ENCODE peak calls at places on chromosomes 2 and 18, in eight cellular contexts. One of them, this sample, is unnamed.

GRCh38 chr2:164992818-164993217 is 37.5 kb upstream of the SLC38A11 start:
- DNase-seq in thyroid gland: peak; percentile 45
- DNase-seq in prostate gland: peak; percentile 78
- DNase-seq in uterus: peak; percentile 57
- DNase-seq in stomach: peak; percentile 61
- DNase-seq in A549: no peak
- DNase-seq in adrenal gland: peak; percentile 46
- DNase-seq in IMR-90: peak; percentile 89
- DNase-seq in this sample: no peak

GRCh38 chr2:229955663-229956062 is 33.4 kb downstream of the FBXO36 start:
- DNase-seq in prostate gland: no peak
- DNase-seq in adrenal gland: no peak
- DNase-seq in A549: no peak
- DNase-seq in IMR-90: no peak
- DNase-seq in stomach: no peak
- DNase-seq in uterus: no peak
- DNase-seq in thyroid gland: no peak
- DNase-seq in this sample: no peak

GRCh38 chr2:201957091-201957490 is 76.6 kb upstream of the FZD7 start:
- DNase-seq in A549: no peak
- DNase-seq in prostate gland: no peak
- DNase-seq in thyroid gland: no peak
- DNase-seq in IMR-90: no peak
- DNase-seq in uterus: no peak
- DNase-seq in adrenal gland: no peak
- DNase-seq in stomach: no peak
- DNase-seq in this sample: no peak

GRCh38 chr18:9779630-9780029 is 71.5 kb downstream of the RAB31 start:
- DNase-seq in adrenal gland: peak; percentile 79
- DNase-seq in IMR-90: no peak
- DNase-seq in stomach: peak; percentile 27
- DNase-seq in prostate gland: no peak
- DNase-seq in thyroid gland: no peak
- DNase-seq in A549: no peak
- DNase-seq in uterus: no peak
- DNase-seq in this sample: peak; percentile 53

GRCh38 chr2:82124629-82125028 is 1820.1 kb upstream of the LRRTM1 start:
- DNase-seq in stomach: no peak
- DNase-seq in prostate gland: no peak
- DNase-seq in thyroid gland: no peak
- DNase-seq in A549: no peak
- DNase-seq in uterus: no peak
- DNase-seq in IMR-90: no peak
- DNase-seq in adrenal gland: no peak
- DNase-seq in this sample: no peak

GRCh38 chr18:49016648-49017539 is 66.1 kb upstream of the SMAD7 start:
- DNase-seq in stomach: peak; percentile 43
- DNase-seq in A549: peak; percentile 41
- DNase-seq in prostate gland: no peak
- DNase-seq in adrenal gland: peak; percentile 79
- DNase-seq in uterus: peak; percentile 55
- DNase-seq in thyroid gland: peak; percentile 55
- DNase-seq in IMR-90: peak; percentile 83
- DNase-seq in this sample: peak; percentile 14

GRCh38 chr2:176121377-176122111 is 975 bp upstream of the HOXD9 start:
- DNase-seq in IMR-90: no peak
- DNase-seq in uterus: peak; percentile 37
- DNase-seq in thyroid gland: no peak
- DNase-seq in prostate gland: no peak
- DNase-seq in stomach: no peak
- DNase-seq in A549: no peak
- DNase-seq in adrenal gland: no peak
- DNase-seq in this sample: peak; percentile 74

GRCh38 chr2:213818436-213818835 is 534.2 kb downstream of the SPAG16 start:
- DNase-seq in adrenal gland: no peak
- DNase-seq in uterus: no peak
- DNase-seq in IMR-90: peak; percentile 76
- DNase-seq in prostate gland: no peak
- DNase-seq in A549: no peak
- DNase-seq in stomach: no peak
- DNase-seq in thyroid gland: no peak
- DNase-seq in this sample: no peak

GRCh38 chr2:46648141-46648742 is 168.9 kb downstream of the TMEM247 start:
- DNase-seq in A549: peak; percentile 38
- DNase-seq in stomach: peak; percentile 37
- DNase-seq in adrenal gland: no peak
- DNase-seq in prostate gland: peak; percentile 59
- DNase-seq in uterus: no peak
- DNase-seq in IMR-90: peak; percentile 53
- DNase-seq in thyroid gland: no peak
- DNase-seq in this sample: no peak

GRCh38 chr2:208148803-208149202 is 2.8 kb upstream of the CRYGB start:
- DNase-seq in A549: no peak
- DNase-seq in adrenal gland: no peak
- DNase-seq in IMR-90: no peak
- DNase-seq in prostate gland: no peak
- DNase-seq in thyroid gland: no peak
- DNase-seq in stomach: no peak
- DNase-seq in uterus: no peak
- DNase-seq in this sample: no peak

GRCh38 chr2:131064589-131065232 is 28.5 kb downstream of the FAM168B start:
- DNase-seq in prostate gland: no peak
- DNase-seq in A549: no peak
- DNase-seq in IMR-90: no peak
- DNase-seq in stomach: no peak
- DNase-seq in thyroid gland: no peak
- DNase-seq in adrenal gland: no peak
- DNase-seq in uterus: no peak
- DNase-seq in this sample: no peak

GRCh38 chr18:68623342-68623741 is 91.6 kb downstream of the TMX3 start:
- DNase-seq in prostate gland: peak; percentile 22
- DNase-seq in A549: peak; percentile 15
- DNase-seq in uterus: no peak
- DNase-seq in IMR-90: peak; percentile 84
- DNase-seq in adrenal gland: peak; percentile 22
- DNase-seq in stomach: peak; percentile 33
- DNase-seq in thyroid gland: no peak
- DNase-seq in this sample: no peak

GRCh38 chr18:47334966-47335365 is 83.5 kb upstream of the SKOR2 start:
- DNase-seq in stomach: no peak
- DNase-seq in thyroid gland: no peak
- DNase-seq in A549: no peak
- DNase-seq in prostate gland: no peak
- DNase-seq in IMR-90: no peak
- DNase-seq in adrenal gland: no peak
- DNase-seq in uterus: no peak
- DNase-seq in this sample: no peak

GRCh38 chr18:2988041-2988794 is 24.7 kb downstream of the LPIN2 start:
- DNase-seq in prostate gland: no peak
- DNase-seq in thyroid gland: no peak
- DNase-seq in A549: no peak
- DNase-seq in IMR-90: peak; percentile 82
- DNase-seq in stomach: no peak
- DNase-seq in uterus: no peak
- DNase-seq in adrenal gland: no peak
- DNase-seq in this sample: no peak

GRCh38 chr18:74196220-74197119 is 48.1 kb downstream of the TIMM21 start:
- DNase-seq in IMR-90: peak; percentile 66
- DNase-seq in thyroid gland: peak; percentile 26
- DNase-seq in stomach: peak; percentile 54
- DNase-seq in uterus: peak; percentile 49
- DNase-seq in A549: peak; percentile 77
- DNase-seq in prostate gland: peak; percentile 58
- DNase-seq in adrenal gland: peak; percentile 29
- DNase-seq in this sample: no peak

GRCh38 chr2:129892773-129893172 is 86.7 kb upstream of the RAB6C start:
- DNase-seq in prostate gland: no peak
- DNase-seq in uterus: no peak
- DNase-seq in thyroid gland: no peak
- DNase-seq in stomach: no peak
- DNase-seq in A549: no peak
- DNase-seq in adrenal gland: no peak
- DNase-seq in IMR-90: no peak
- DNase-seq in this sample: no peak

GRCh38 chr18:34990571-34990970 is 50.6 kb upstream of the MAPRE2 start:
- DNase-seq in A549: no peak
- DNase-seq in thyroid gland: no peak
- DNase-seq in IMR-90: peak; percentile 11
- DNase-seq in stomach: no peak
- DNase-seq in adrenal gland: peak; percentile 75
- DNase-seq in uterus: no peak
- DNase-seq in prostate gland: no peak
- DNase-seq in this sample: no peak

GRCh38 chr2:135030826-135031225 is 16.4 kb downstream of the MAP3K19 start:
- DNase-seq in stomach: no peak
- DNase-seq in adrenal gland: no peak
- DNase-seq in thyroid gland: no peak
- DNase-seq in uterus: no peak
- DNase-seq in prostate gland: no peak
- DNase-seq in IMR-90: peak; percentile 65
- DNase-seq in A549: no peak
- DNase-seq in this sample: no peak

GRCh38 chr2:207448006-207448405 is 81.8 kb upstream of the CREB1 start:
- DNase-seq in prostate gland: no peak
- DNase-seq in adrenal gland: no peak
- DNase-seq in IMR-90: no peak
- DNase-seq in stomach: no peak
- DNase-seq in A549: no peak
- DNase-seq in thyroid gland: no peak
- DNase-seq in uterus: no peak
- DNase-seq in this sample: no peak

DNA sequence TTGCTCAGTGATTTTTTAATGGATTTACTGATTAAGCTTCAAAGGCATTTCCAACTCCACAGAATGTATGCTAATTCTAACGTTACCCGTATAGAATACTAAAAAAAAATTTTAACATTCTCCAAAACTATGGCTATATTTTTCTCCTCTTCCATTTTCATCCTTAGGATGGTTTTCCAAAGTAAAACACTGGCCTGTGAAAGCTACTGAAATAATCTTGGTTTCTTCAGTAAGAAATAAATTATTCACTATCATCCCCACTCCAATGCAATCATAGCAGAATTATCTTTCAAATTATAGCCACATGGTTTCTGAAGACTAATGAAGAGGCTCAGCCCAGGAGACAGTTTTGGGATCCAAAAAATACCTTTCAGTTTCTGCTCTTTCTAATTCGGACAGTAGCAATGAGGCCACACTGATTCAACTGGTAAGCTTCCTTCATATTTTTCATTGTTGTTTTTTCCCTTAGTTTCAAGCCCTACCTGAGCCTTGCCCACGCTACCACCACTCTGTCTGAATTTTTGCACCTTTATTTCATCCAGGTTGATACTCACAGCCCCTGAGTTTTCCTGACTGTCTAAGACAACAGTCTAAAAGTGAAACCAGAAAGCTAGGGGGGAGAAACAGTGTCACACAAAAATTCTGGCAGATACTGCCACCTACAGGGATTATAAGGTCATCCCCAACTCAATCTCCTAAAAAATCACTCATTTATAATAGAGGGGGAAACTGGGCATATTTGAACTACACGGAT is 887.9 kb downstream of the NRXN1 start:
- DNase-seq in stomach: no peak
- DNase-seq in prostate gland: peak; percentile 31
- DNase-seq in thyroid gland: no peak
- DNase-seq in uterus: no peak
- DNase-seq in adrenal gland: no peak
- DNase-seq in IMR-90: no peak
- DNase-seq in A549: peak; percentile 15
- DNase-seq in this sample: no peak
- TF ChIP-seq CTCF in stomach: no peak
- TF ChIP-seq CTCF in prostate gland: no peak
- TF ChIP-seq CTCF in thyroid gland: peak; percentile 77
- TF ChIP-seq CTCF in uterus: peak; percentile 26
- TF ChIP-seq CTCF in adrenal gland: peak; percentile 66
- TF ChIP-seq CTCF in IMR-90: peak; percentile 51
- TF ChIP-seq CTCF in A549: peak; percentile 81
- TF ChIP-seq CTCF in this sample: no peak

DNA sequence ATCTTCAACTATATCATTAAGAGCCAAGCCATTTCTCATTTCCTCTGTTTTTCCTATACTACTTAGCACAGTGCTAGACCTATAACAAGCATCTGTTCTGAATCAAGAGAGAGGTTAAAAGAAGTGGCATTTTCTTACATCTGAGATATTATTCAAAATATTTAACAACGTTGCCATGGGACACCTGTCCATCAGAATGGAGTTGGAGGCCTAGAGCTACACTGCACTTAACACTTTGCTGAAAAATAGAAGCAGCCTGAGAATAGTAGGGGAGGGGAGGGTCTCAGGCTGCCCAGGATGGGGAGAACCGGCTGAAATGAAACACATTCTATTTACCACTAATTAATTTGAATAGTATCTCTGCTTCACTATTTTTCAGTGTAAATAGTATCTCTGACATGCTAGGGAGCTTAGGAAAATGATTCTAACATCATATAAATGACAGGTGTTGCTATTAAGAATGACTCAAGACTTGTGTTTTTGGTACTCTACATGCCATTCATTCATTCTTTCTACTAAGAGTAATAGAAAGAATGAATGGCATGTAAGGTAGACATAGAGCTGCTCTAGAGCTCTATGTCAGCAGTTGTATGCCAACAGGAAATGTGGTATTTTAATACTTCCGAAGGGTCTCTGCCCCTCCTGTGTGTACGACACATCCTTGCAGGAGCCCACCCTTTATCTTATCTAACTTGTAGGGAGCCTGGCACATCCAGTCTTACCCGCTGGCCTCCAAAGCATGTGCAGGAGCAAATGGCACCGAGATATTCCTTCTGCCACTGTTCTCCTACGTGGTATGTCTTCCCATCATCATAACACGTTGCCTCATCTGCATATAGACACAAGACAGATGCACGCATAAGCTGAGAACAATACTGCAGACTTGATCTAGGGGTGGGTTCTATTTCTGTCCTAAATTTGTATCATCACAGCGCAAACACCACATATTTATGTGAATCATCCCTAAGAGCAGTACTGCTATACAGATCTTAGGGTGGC is 52.6 kb downstream of the ATIC start:
- DNase-seq in stomach: no peak
- DNase-seq in IMR-90: peak; percentile 17
- DNase-seq in thyroid gland: no peak
- DNase-seq in uterus: no peak
- DNase-seq in A549: no peak
- DNase-seq in adrenal gland: no peak
- DNase-seq in prostate gland: no peak
- DNase-seq in this sample: no peak
- TF ChIP-seq POLR2A in stomach: no peak
- TF ChIP-seq POLR2A in IMR-90: no peak
- TF ChIP-seq POLR2A in thyroid gland: no peak
- TF ChIP-seq POLR2A in uterus: no peak
- TF ChIP-seq POLR2A in A549: no peak
- TF ChIP-seq POLR2A in adrenal gland: no peak
- TF ChIP-seq POLR2A in prostate gland: no peak
- TF ChIP-seq POLR2A in this sample: no peak

GRCh38 chr18:79485788-79486355 is 90.1 kb downstream of the NFATC1 start:
- DNase-seq in adrenal gland: no peak
- DNase-seq in prostate gland: no peak
- DNase-seq in IMR-90: peak; percentile 92
- DNase-seq in uterus: no peak
- DNase-seq in stomach: no peak
- DNase-seq in thyroid gland: no peak
- DNase-seq in A549: no peak
- DNase-seq in this sample: peak; percentile 67
- H3K4me3 ChIP-seq in adrenal gland: no peak overlapping the region
- H3K4me3 ChIP-seq in prostate gland: no peak overlapping the region
- H3K4me3 ChIP-seq in IMR-90: no peak overlapping the region
- H3K4me3 ChIP-seq in uterus: no peak overlapping the region
- H3K4me3 ChIP-seq in stomach: no peak overlapping the region
- H3K4me3 ChIP-seq in thyroid gland: no peak overlapping the region
- H3K4me3 ChIP-seq in A549: no peak overlapping the region
- H3K4me3 ChIP-seq in this sample: no peak overlapping the region

GRCh38 chr2:238160206-238161129 is 1.7 kb downstream of the ERFE start:
- DNase-seq in uterus: no peak
- DNase-seq in A549: no peak
- DNase-seq in stomach: no peak
- DNase-seq in adrenal gland: no peak
- DNase-seq in thyroid gland: peak; percentile 1
- DNase-seq in IMR-90: peak; percentile 59
- DNase-seq in prostate gland: no peak
- DNase-seq in this sample: no peak
- TF ChIP-seq CTCF in uterus: peak; percentile 9
- TF ChIP-seq CTCF in A549: peak; percentile 42
- TF ChIP-seq CTCF in stomach: no peak
- TF ChIP-seq CTCF in adrenal gland: no peak
- TF ChIP-seq CTCF in thyroid gland: no peak
- TF ChIP-seq CTCF in IMR-90: peak; percentile 22
- TF ChIP-seq CTCF in prostate gland: no peak
- TF ChIP-seq CTCF in this sample: no peak